ENCODE peak calls at places on chromosomes 1 and 21, in five cellular contexts. E is transverse colon, L is IMR-90, H is dorsolateral prefrontal cortex, X is body of pancreas. O is an unnamed sample.

GRCh38 chr1:58784758-58785423 is 1.0 kb upstream of the JUN start:
- DNase-seq in L (peak; percentile 94), X (peak; percentile 90), E (peak; percentile 89), H (peak; percentile 88), O (peak; percentile 90)

GRCh38 chr1:15430787-15431570 is 7.3 kb upstream of the CTRC start:
- DNase-seq in L (peak; percentile 36), H (peak; percentile 81), X (peak; percentile 83), E (peak; percentile 83), O (peak; percentile 67)

GRCh38 chr1:205676002-205676401 is 4.3 kb downstream of the SLC45A3 start:
- DNase-seq in X (no peak), H (no peak), E (peak; percentile 61), L (no peak), O (no peak)

GRCh38 chr1:2903226-2903625 is 101.7 kb upstream of the TTC34 start:
- DNase-seq in X (no peak), H (no peak), E (no peak), L (no peak), O (no peak)

GRCh38 chr1:117683571-117684285 is 77.9 kb downstream of the TENT5C start:
- DNase-seq in L (peak; percentile 37), X (no peak), H (no peak), E (no peak), O (no peak)

GRCh38 chr1:204660509-204660908 is 25.0 kb downstream of the LRRN2 start:
- DNase-seq in L (no peak), E (no peak), H (no peak), X (peak; percentile 25), O (no peak)

GRCh38 chr21:46661627-46662366 is 26.3 kb downstream of the PRMT2 start:
- DNase-seq in H (no peak), L (no peak), E (no peak), X (no peak), O (no peak)

GRCh38 chr1:226761322-226761721 is 22.2 kb upstream of the ITPKB start:
- DNase-seq in X (no peak), L (no peak), H (no peak), E (no peak), O (no peak)

GRCh38 chr1:41802532-41803501 is 115.9 kb downstream of the HIVEP3 start:
- DNase-seq in X (peak; percentile 31), E (peak; percentile 25), L (no peak), H (peak; percentile 60), O (peak; percentile 57)

GRCh38 chr1:75765697-75766355 is 20.2 kb upstream of the RABGGTB start:
- DNase-seq in E (no peak), H (no peak), X (no peak), L (peak; percentile 89), O (no peak)

GRCh38 chr1:154595621-154596020 is 12.4 kb downstream of the ADAR start:
- DNase-seq in X (no peak), E (no peak), L (peak; percentile 87), H (no peak), O (no peak)

GRCh38 chr1:225879521-225880209 is 2.5 kb downstream of the TMEM63A start:
- DNase-seq in L (no peak), H (no peak), X (peak; percentile 70), E (peak; percentile 68), O (no peak)

GRCh38 chr1:21651214-21652042 is 17.7 kb downstream of the RAP1GAP start:
- DNase-seq in E (peak; percentile 51), L (no peak), X (peak; percentile 56), H (no peak), O (peak; percentile 60)

GRCh38 chr21:44708866-44709425 is 2.4 kb downstream of the TSPEAR start:
- DNase-seq in L (no peak), X (no peak), E (no peak), H (peak; percentile 14), O (no peak)

GRCh38 chr21:9837946-9838801 is 683.2 kb upstream of the TPTE start:
- DNase-seq in X (no peak), L (no peak), H (no peak), E (no peak), O (no peak)

GRCh38 chr1:6044481-6045109 is 1.1 kb upstream of the KCNAB2 start:
- DNase-seq in X (no peak), L (no peak), H (no peak), E (no peak), O (no peak)

GRCh38 chr21:35510294-35510693 is 461.2 kb upstream of the RUNX1 start:
- DNase-seq in H (no peak), L (no peak), E (no peak), X (no peak), O (no peak)

GRCh38 chr1:211415700-211416099 is 76.3 kb downstream of the RD3 start:
- DNase-seq in X (no peak), H (no peak), L (no peak), E (no peak), O (no peak)

GRCh38 chr1:178544531-178544930 is 31.6 kb downstream of the TEX35 start:
- DNase-seq in E (no peak), H (no peak), L (no peak), X (no peak), O (no peak)

GRCh38 chr1:26337206-26337535 is 16.8 kb downstream of the CRYBG2 start:
- DNase-seq in E (no peak), X (no peak), H (no peak), L (no peak), O (no peak)

GRCh38 chr1:89525169-89525855 is 683 bp downstream of the LRRC8B start:
- DNase-seq in L (no peak), X (no peak), E (no peak), H (peak; percentile 50), O (peak; percentile 41)

GRCh38 chr1:109197163-109198042 is 16.3 kb upstream of the SARS1 start:
- DNase-seq in E (no peak), X (peak; percentile 37), H (no peak), L (peak; percentile 100), O (peak; percentile 79)

GRCh38 chr1:210280221-210280620 is 47.6 kb downstream of the SERTAD4 start:
- DNase-seq in E (no peak), X (no peak), H (no peak), L (no peak), O (no peak)

GRCh38 chr1:31823780-31824179 is 8.0 kb upstream of the SPOCD1 start:
- DNase-seq in X (no peak), H (no peak), L (no peak), E (no peak), O (no peak)

GRCh38 chr21:46457801-46458314 is 833 bp upstream of the DIP2A start:
- DNase-seq in L (peak; percentile 40), E (peak; percentile 37), H (peak; percentile 48), X (peak; percentile 37), O (peak; percentile 56)

GRCh38 chr1:197327776-197328364 is 59.8 kb downstream of the CRB1 start:
- DNase-seq in E (no peak), H (no peak), L (peak; percentile 16), X (no peak), O (no peak)

GRCh38 chr1:145706282-145706681 is 886 bp downstream of the PDZK1 start:
- DNase-seq in H (no peak), X (no peak), L (peak; percentile 59), E (no peak), O (no peak)

GRCh38 chr1:189429610-189430009 is 1048.1 kb downstream of the BRINP3 start:
- DNase-seq in E (no peak), X (no peak), H (no peak), L (peak; percentile 52), O (no peak)

GRCh38 chr1:109567823-109568222 is 19.4 kb downstream of the GNAI3 start:
- DNase-seq in X (no peak), H (no peak), E (no peak), L (no peak), O (no peak)

GRCh38 chr1:82226198-82226505 is 425.4 kb downstream of the ADGRL2 start:
- DNase-seq in H (no peak), E (no peak), L (no peak), X (no peak), O (no peak)

DNA sequence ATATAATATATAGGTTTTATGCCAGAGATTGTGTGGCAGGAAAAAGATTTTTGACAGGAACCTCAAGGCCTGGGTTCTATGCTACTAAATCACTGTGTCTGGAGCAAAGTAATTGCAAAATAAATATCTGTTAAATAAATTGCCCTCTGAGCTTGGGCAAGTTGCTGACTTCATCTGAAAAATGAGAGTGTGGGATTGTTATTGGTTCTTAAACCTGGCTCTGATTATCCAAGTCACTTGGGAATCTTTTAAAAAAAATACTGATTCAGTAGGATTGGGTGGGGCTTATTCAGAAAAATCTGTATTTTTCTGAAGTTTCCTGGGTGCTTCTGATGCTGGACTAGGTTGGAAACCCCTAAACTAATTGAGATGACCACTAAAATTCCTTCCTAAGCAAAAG is 174.1 kb upstream of the SGIP1 start:
- DNase-seq in L (no peak), E (no peak), X (no peak), H (no peak), O (no peak)
- H3K4me3 ChIP-seq in L (no peak overlapping the region), E (no peak overlapping the region), X (no peak overlapping the region), H (peak overlapping the region; percentile 2), O (no peak overlapping the region)

GRCh38 chr1:182035097-182035770 is 26.3 kb downstream of the ZNF648 start:
- DNase-seq in X (no peak), L (no peak), E (no peak), H (no peak), O (no peak)

GRCh38 chr1:182032251-182032650 is 29.3 kb downstream of the ZNF648 start:
- DNase-seq in E (no peak), X (no peak), H (no peak), L (no peak), O (no peak)

GRCh38 chr1:182029002-182029378 is 32.5 kb downstream of the ZNF648 start:
- DNase-seq in E (no peak), H (no peak), X (no peak), L (no peak), O (no peak)

DNA sequence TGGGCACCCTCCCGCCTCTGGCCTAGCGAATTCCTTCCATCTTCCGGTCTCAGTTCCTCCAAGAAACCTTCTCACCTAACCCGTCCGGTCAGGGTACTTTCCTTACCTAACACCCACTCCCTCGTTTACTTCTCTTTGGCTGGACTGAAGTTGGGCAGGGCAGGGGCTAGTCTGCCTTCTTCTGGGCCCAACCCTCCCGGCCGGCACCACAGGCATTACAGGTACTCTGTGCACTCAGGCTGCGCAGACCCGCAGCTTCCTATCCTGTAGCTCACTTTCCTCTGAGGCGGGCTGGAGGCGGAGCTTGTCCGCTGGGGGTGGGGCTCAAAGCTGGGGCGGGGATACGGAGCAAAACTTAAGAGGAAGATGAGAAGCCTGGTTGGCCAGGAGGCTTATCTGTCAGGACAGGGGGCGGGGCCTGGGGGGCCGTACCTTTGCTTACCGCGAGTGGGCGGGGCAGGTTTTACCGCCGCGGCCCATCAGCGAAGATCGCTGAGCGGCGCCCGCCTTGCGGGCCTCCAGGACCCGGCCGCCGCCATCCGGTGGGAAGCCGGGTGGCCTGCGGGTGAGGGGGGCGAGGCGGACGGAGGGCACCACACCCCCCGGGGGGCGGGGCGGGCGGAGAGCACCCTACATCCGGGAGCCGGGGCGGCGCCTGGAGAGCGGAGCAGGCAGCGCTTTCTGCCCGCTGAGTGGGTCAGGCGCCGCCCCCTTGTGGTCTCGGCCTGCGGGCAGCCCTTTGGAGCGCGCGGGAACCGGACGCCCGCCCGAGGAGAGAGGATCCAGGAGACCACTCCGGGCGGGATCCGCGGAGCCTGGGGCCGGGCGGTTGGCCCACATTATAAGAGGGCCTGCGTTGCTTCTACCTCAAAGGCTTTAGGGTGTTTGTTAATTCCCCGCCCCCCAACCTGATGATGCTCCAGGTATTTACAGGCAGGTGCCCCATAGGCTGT is 31.9 kb downstream of the ZNF648 start:
- DNase-seq in X (peak; percentile 99), H (peak; percentile 95), L (peak; percentile 63), E (peak; percentile 99), O (peak; percentile 97)
- TF ChIP-seq CTCF in X (peak; percentile 41), H (peak; percentile 63), L (peak; percentile 13), E (peak; percentile 47), O (peak; percentile 66)

GRCh38 chr21:41923641-41924342 is 30.0 kb downstream of the C2CD2 start:
- DNase-seq in H (no peak), X (no peak), E (no peak), L (peak; percentile 47), O (no peak)
- H3K27ac ChIP-seq in H (no peak overlapping the region), X (no peak overlapping the region), E (peak overlapping the region; percentile 90), L (peak overlapping the region; percentile 43), O (peak overlapping the region; percentile 80)

GRCh38 chr1:37989381-37989930 is 366 bp downstream of the SF3A3 start:
- DNase-seq in E (peak; percentile 31), L (peak; percentile 23), X (peak; percentile 35), H (no peak), O (no peak)
- H3K4me3 ChIP-seq in E (peak overlapping the region; percentile 89), L (peak overlapping the region; percentile 57), X (peak overlapping the region; percentile 95), H (peak overlapping the region; percentile 92), O (peak overlapping the region; percentile 78)

O was measured in heart left ventricle.